ENCODE peak calls at places on chromosomes 11 and 22, in five cellular contexts. P is AG09319, N is right lobe of liver, K is colonic mucosa, S is BJ. I is an unnamed sample.

GRCh38 chr11:111540114-111540920 is at the start of gene LAYN:
- DNase-seq in P (no peak), N (no peak), K (peak), S (no peak), I (peak)

GRCh38 chr11:61950035-61950547 is at the start of gene BEST1:
- DNase-seq in P (no peak), N (no peak), K (no peak), S (no peak), I (no peak)

GRCh38 chr11:61969838-61970452 is 2.5 kb upstream of the FTH1 start:
- DNase-seq in P (no peak), N (no peak), K (no peak), S (peak), I (no peak)

GRCh38 chr11:73245461-73245860 is 26.7 kb upstream of the P2RY6 start:
- DNase-seq in P (no peak), N (no peak), K (no peak), S (no peak), I (peak)

GRCh38 chr11:108561535-108561991 is 32.0 kb downstream of the EXPH5 start:
- DNase-seq in P (no peak), N (no peak), K (no peak), S (no peak), I (no peak)

GRCh38 chr22:39401301-39401631 is 1.7 kb downstream of the TAB1 start:
- DNase-seq in P (no peak), N (peak), K (no peak), S (no peak), I (no peak)

GRCh38 chr11:116948375-116948774 is 111.0 kb upstream of the APOA1 start:
- DNase-seq in P (no peak), N (no peak), K (no peak), S (no peak), I (no peak)

GRCh38 chr11:88414385-88414861 is 76.9 kb upstream of the CTSC start:
- DNase-seq in P (no peak), N (no peak), K (peak), S (no peak), I (no peak)

GRCh38 chr11:118696673-118697226 is 17.3 kb upstream of the TREH start:
- DNase-seq in P (no peak), N (no peak), K (no peak), S (no peak), I (no peak)

GRCh38 chr11:36123353-36124220 is 165.6 kb downstream of the COMMD9 start:
- DNase-seq in P (no peak), N (no peak), K (no peak), S (no peak), I (no peak)

GRCh38 chr11:26105762-26106423 is 226.0 kb upstream of the ANO3 start:
- DNase-seq in P (no peak), N (no peak), K (no peak), S (no peak), I (no peak)

GRCh38 chr11:68052137-68052873 is 13.5 kb downstream of the TCIRG1 start:
- DNase-seq in P (no peak), N (no peak), K (no peak), S (no peak), I (no peak)

GRCh38 chr22:39674536-39674935 is 104.0 kb downstream of the CACNA1I start:
- DNase-seq in P (no peak), N (no peak), K (no peak), S (no peak), I (no peak)

GRCh38 chr11:122101625-122102291 is 14.3 kb downstream of the BLID start:
- DNase-seq in P (peak), N (no peak), K (peak), S (peak), I (no peak)

GRCh38 chr11:111155021-111155420 is 90.5 kb upstream of the POU2AF2 start:
- DNase-seq in P (no peak), N (no peak), K (no peak), S (no peak), I (no peak)

GRCh38 chr11:130024356-130024755 is 21.7 kb upstream of the PRDM10 start:
- DNase-seq in P (no peak), N (no peak), K (no peak), S (peak), I (no peak)

GRCh38 chr22:38348751-38349496 is 31.7 kb upstream of the CSNK1E start:
- DNase-seq in P (no peak), N (peak), K (no peak), S (no peak), I (no peak)

GRCh38 chr22:25351631-25352293 is 132.3 kb downstream of the CRYBB2 start:
- DNase-seq in P (no peak), N (peak), K (no peak), S (no peak), I (peak)

GRCh38 chr11:67373916-67374570 is 645 bp upstream of the CLCF1 start:
- DNase-seq in P (peak), N (peak), K (peak), S (peak), I (peak)

GRCh38 chr11:48216510-48216909 is at the start of gene OR4B1:
- DNase-seq in P (no peak), N (no peak), K (no peak), S (no peak), I (no peak)

GRCh38 chr22:38706101-38706884 is 549 bp downstream of the GTPBP1 start:
- DNase-seq in P (no peak), N (peak), K (peak), S (no peak), I (peak)

DNA sequence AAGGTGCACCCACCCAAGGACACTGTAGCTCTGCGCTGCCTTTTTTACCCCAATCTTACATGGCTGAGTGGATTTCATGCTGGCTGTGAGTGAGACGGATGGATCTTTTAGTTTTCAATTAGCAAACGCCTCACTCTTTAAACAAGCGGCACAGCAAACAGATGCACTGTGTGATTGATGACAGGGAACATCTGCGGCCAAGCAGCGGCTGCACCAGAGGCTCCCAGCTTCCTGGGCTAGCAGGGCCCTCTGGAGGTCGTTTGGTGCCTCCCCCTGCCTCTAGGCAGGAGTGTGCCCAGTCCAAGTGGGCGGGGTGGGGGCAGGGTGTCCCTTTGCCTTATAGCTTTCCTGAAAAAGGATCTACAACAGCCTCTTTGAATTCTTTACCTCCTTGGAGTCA is 2.1 kb upstream of the DRD2 start:
- DNase-seq in P (no peak), N (no peak), K (no peak), S (no peak), I (no peak)
- TF ChIP-seq CTCF in P (no peak), N (no peak), K (no peak), S (no peak), I (no peak)

GRCh38 chr11:124152770-124153407 is 30.3 kb upstream of the OR10D3 start:
- DNase-seq in P (no peak), N (no peak), K (no peak), S (no peak), I (no peak)
- TF ChIP-seq CTCF in P (no peak), N (peak), K (no peak), S (no peak), I (no peak)

GRCh38 chr11:27234043-27234668 is 128.9 kb downstream of the CCDC34 start:
- DNase-seq in P (peak), N (no peak), K (peak), S (peak), I (peak)
- TF ChIP-seq CTCF in P (no peak), N (no peak), K (no peak), S (peak), I (peak)

GRCh38 chr11:19326499-19326898 is 85.8 kb upstream of the E2F8 start:
- DNase-seq in P (no peak), N (no peak), K (no peak), S (no peak), I (no peak)
- TF ChIP-seq CTCF in P (peak), N (peak), K (no peak), S (peak), I (no peak)

I was measured in Peyer's patch.